ENCODE peak calls at places on chromosomes 4 and X, in four cellular contexts. W is K562, U is GM12878, C is HepG2. M is an unnamed sample.
A peak's percentile ranks its signal among the peaks of the same experiment; 100 is the strongest.

GRCh38 chr4:8324640-8325239 is 55.2 kb downstream of the HTRA3 start:
- DNase-seq in C (no peak), W (no peak), U (no peak), M (no peak)

GRCh38 chr4:86950835-86951525 is 16.2 kb downstream of the AFF1 start:
- DNase-seq in C (no peak), U (no peak), W (no peak), M (no peak)

GRCh38 chr4:33837043-33837442 is 2407.3 kb downstream of the ARAP2 start:
- DNase-seq in U (no peak), W (no peak), C (no peak), M (no peak)

GRCh38 chrX:44874481-44875184 is 1.6 kb downstream of the KDM6A start:
- DNase-seq in U (no peak), W (peak; percentile 46), C (no peak), M (peak; percentile 23)

GRCh38 chr4:94610140-94610539 is 147.6 kb upstream of the BMPR1B start:
- DNase-seq in C (no peak), U (no peak), W (no peak), M (no peak)

GRCh38 chr4:124810814-124811213 is 98.3 kb upstream of the ANKRD50 start:
- DNase-seq in U (no peak), W (no peak), C (no peak), M (no peak)

GRCh38 chr4:5472166-5472565 is 236.2 kb downstream of the EVC2 start:
- DNase-seq in C (no peak), W (no peak), U (no peak), M (no peak)

GRCh38 chr4:132230025-132230424 is 919.1 kb upstream of the PCDH10 start:
- DNase-seq in C (no peak), U (no peak), W (no peak), M (no peak)

GRCh38 chr4:122205687-122206086 is 53.6 kb downstream of the BLTP1 start:
- DNase-seq in C (no peak), W (no peak), U (no peak), M (no peak)

GRCh38 chrX:135396109-135396508 is 25.6 kb upstream of the SMIM10L2A start:
- DNase-seq in W (no peak), C (no peak), U (no peak), M (no peak)

GRCh38 chr4:81040175-81040659 is 9.7 kb downstream of the BMP3 start:
- DNase-seq in C (no peak), U (no peak), W (peak; percentile 9), M (peak; percentile 35)

GRCh38 chrX:24858004-24858746 is 157.6 kb downstream of the ARX start:
- DNase-seq in W (no peak), C (no peak), U (no peak), M (no peak)

GRCh38 chr4:114400531-114400930 is 198.1 kb upstream of the UGT8 start:
- DNase-seq in W (no peak), U (no peak), C (no peak), M (no peak)

GRCh38 chr4:5993063-5993745 is 25.0 kb downstream of the C4orf50 start:
- DNase-seq in C (no peak), W (no peak), U (no peak), M (no peak)

GRCh38 chrX:133726642-133727041 is 258.8 kb downstream of the GPC3 start:
- DNase-seq in C (no peak), W (no peak), U (no peak), M (no peak)

GRCh38 chrX:25737540-25737939 is 400.6 kb upstream of the MAGEB18 start:
- DNase-seq in W (no peak), U (no peak), C (no peak), M (no peak)

GRCh38 chr4:123246085-123246484 is 150.5 kb upstream of the SPRY1 start:
- DNase-seq in C (no peak), U (no peak), W (no peak), M (no peak)

GRCh38 chr4:145299380-145300076 is 119.1 kb upstream of the OTUD4 start:
- DNase-seq in C (peak; percentile 5), U (peak; percentile 89), W (no peak), M (no peak)
- TF ChIP-seq FOXM1 in C (no peak), U (peak; percentile 94), W (no peak), M (no peak)

DNA sequence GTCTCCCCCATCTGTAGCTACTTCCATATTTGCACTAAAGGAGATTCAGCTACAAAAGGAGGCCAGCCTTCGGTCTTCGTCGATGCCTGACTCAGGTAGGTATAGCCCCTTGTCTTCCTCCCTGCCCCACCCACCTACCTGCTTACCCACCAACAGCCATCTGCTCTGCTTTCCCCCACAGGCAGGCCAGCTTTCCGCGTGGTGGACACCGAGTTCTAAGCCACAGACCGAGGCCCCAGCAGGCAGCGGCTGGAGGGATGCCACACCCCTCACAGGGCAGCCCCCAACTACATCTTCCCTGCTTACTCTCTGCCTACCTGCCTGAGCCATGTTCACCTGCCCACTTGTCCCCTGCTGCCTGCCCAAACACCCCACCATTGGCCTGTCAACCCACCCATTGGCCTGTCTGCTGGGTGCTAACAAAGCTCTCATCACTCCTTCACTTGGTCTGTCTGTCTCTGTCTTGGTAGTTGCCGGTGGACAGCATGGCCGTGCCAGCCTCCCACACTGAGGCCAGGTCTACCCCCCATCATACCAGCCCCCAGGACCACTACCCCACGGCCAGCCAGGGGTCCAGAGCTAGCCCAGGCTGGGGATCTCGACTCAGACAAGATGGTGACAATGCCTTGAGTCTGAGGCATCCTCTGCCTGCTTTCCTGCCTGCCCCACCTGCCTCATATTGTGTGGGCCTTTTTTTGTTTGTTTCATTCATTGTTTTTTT is 4.1 kb upstream of the USP11 start:
- DNase-seq in W (no peak), U (no peak), C (no peak), M (no peak)
- TF ChIP-seq TARDBP in W (no peak), U (no peak), C (no peak), M (no peak)

DNA sequence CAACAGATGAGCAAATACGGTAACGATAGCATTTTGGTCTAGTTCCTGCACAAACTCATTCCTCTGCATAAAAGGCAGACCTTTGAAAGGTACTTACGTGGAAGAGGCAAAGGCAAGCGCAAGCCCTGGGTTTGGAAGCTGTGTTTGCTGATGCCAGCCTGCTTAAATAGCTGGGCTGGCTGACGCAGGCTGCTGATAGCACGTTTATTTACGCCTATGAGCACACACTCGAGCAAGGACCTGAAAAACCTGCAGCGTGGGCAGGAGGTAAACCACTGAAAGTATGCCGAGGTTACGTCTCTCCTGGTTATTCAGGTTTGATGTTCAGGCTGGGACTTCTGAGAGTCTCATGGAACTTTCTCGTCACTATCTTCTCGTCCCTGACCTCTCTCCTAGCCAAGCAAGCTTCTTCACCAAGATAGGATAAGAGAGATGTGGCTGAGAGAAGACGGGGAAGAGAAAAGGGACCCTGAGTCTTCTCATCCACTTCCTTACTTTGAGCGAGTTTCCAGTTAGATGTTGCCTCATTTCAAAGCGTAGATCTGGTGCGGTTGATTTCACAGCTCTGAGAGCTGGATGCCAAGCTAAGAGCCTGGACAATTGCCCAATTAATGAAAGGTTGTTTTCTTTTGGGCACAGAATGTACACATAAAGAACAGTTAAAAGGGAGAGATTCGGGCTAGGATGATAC is at the start of gene HOPX:
- DNase-seq in C (no peak), W (no peak), U (peak; percentile 13), M (no peak)
- TF ChIP-seq FOXM1 in C (no peak), W (no peak), U (no peak), M (no peak)

GRCh38 chr4:3405176-3405575 is 36.6 kb upstream of the HGFAC start:
- DNase-seq in C (no peak), U (no peak), W (no peak), M (no peak)
- TF ChIP-seq TARDBP in C (no peak), U (no peak), W (no peak), M (no peak)

DNA sequence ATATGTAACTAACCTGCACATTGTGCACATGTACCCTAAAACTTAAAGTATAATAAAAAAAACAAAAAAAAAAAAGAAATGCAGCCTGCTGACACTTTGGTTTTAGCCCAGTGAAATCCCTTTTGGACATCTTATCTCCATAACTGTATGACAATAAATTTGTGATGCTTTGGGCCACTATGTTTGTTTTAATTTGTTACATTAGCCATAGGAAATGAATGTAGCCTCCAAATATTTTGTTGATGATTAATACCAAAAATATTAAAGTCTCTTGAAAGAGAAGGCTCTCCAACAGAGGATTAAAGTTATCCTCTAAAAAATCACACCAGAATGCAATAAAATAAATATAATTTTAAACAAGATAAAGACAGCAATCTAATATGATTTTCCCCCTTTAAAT is 852.7 kb upstream of the SLIT2 start:
- DNase-seq in W (no peak), U (no peak), C (no peak), M (no peak)
- TF ChIP-seq FOXM1 in W (no peak), U (no peak), C (no peak), M (no peak)

M was measured in HEK293T.